ENCODE peak calls at places on chromosomes 16 and 17, in six cellular contexts. V is mesenchymal stem cell, S is IMR-90, X is neuronal stem cell, W is mesendoderm, J is H1. T is an unnamed sample. For H3K4me1, the result is how much of the 10 kb centered on the place peaks cover.

GRCh38 chr16:17369441-17369951 is 101.3 kb downstream of the XYLT1 start:
- DNase-seq in S (no peak), W (no peak), J (no peak), V (no peak), X (no peak), T (no peak)

GRCh38 chr17:28493467-28493866 is 12.7 kb upstream of the FOXN1 start:
- DNase-seq in J (no peak), S (peak), X (no peak), V (peak), W (no peak), T (no peak)

GRCh38 chr17:41176744-41177387 is 1.2 kb downstream of the KRTAP4-2 start:
- DNase-seq in V (no peak), J (no peak), X (no peak), S (no peak), W (no peak), T (no peak)

GRCh38 chr16:82192665-82193064 is 22.6 kb upstream of the MPHOSPH6 start:
- DNase-seq in X (no peak), S (peak), W (no peak), V (peak), J (no peak), T (no peak)

GRCh38 chr16:63596716-63597115 is 1525.1 kb downstream of the CDH11 start:
- DNase-seq in V (no peak), X (no peak), J (no peak), S (no peak), W (no peak), T (no peak)

GRCh38 chr17:82269138-82269881 is 4.2 kb downstream of the CSNK1D start:
- DNase-seq in W (no peak), X (no peak), S (no peak), J (no peak), V (no peak), T (no peak)

GRCh38 chr17:30379303-30380105 is 777 bp downstream of the CPD start:
- DNase-seq in J (no peak), W (peak), S (no peak), X (no peak), V (peak), T (peak)

GRCh38 chr17:15883617-15884111 is 61.3 kb upstream of the ADORA2B start:
- DNase-seq in S (peak), X (no peak), W (no peak), V (peak), J (no peak), T (no peak)

DNA sequence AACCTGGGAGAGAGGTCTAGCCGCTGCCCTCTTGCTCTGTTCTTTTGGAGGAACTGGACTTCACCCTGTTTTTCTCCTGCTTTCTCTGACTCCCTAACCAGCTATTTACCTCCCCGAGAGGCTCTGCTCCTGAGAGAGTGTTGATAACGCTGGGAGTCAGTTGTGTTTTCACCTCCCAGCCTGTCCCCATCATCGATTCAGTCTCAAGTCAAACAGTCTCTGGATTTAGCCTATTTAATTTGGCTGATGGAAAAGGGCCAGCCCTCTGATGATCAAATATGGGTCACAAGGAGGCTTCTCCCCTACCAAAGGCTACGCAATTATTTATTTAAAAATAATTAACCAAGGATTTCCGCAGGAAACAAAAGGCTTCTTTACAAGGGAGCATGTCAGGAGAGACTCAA is 31.8 kb downstream of the HNF1B start:
- DNase-seq in S (no peak), J (no peak), V (no peak), X (no peak), W (no peak), T (no peak)
- H3K4me1 ChIP-seq in S (under half), J (under half), V (under half), X (under half), W (under half), T (under half)

DNA sequence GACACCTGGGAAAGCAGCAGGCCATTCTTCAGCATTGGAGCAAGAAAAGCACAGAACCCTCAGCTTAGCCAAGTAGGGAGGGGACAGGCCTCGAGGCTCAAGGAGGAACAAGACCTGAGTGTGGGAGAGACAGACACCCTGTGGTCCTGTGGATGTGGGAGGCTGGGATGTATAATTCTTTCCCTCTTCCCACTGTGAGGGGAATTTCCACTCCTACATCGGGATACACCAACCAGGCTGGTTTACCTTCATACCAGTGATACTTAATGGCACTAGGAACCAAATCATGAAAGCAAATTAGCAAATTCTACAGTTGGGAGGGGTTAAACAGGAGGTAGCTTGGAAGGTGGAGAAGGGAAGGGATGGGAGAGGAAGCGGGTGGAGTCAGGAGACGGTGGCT is 41.7 kb downstream of the LYRM1 start:
- DNase-seq in X (no peak), J (no peak), V (no peak), S (no peak), W (no peak), T (no peak)
- H2BK15ac ChIP-seq in X (no peak), J (no peak), V (no peak), S (no peak), W (no peak), T (no peak)

GRCh38 chr16:29987371-29988085 is 7.9 kb downstream of the HIRIP3 start:
- DNase-seq in X (no peak), J (no peak), V (no peak), W (no peak), S (no peak), T (no peak)
- H3K4me1 ChIP-seq in X (under half), J (under half), V (under half), W (under half), S (under half), T (under half)

GRCh38 chr17:57637668-57638010 is 107.5 kb downstream of the CCDC182 start:
- DNase-seq in X (no peak), J (no peak), W (no peak), V (no peak), S (no peak), T (no peak)
- H2BK15ac ChIP-seq in X (no peak), J (no peak), W (no peak), V (no peak), S (no peak), T (no peak)

GRCh38 chr16:19878760-19879159 is 5.9 kb downstream of the GPRC5B start:
- DNase-seq in X (no peak), V (no peak), W (no peak), J (no peak), S (no peak), T (no peak)
- H3K4me1 ChIP-seq in X (under half), V (under half), W (under half), J (under half), S (under half), T (under half)

GRCh38 chr16:75603241-75603640 is 19.8 kb downstream of the ADAT1 start:
- DNase-seq in J (no peak), V (no peak), X (no peak), W (no peak), S (no peak), T (no peak)
- H2BK15ac ChIP-seq in J (no peak), V (no peak), X (no peak), W (no peak), S (no peak), T (no peak)

DNA sequence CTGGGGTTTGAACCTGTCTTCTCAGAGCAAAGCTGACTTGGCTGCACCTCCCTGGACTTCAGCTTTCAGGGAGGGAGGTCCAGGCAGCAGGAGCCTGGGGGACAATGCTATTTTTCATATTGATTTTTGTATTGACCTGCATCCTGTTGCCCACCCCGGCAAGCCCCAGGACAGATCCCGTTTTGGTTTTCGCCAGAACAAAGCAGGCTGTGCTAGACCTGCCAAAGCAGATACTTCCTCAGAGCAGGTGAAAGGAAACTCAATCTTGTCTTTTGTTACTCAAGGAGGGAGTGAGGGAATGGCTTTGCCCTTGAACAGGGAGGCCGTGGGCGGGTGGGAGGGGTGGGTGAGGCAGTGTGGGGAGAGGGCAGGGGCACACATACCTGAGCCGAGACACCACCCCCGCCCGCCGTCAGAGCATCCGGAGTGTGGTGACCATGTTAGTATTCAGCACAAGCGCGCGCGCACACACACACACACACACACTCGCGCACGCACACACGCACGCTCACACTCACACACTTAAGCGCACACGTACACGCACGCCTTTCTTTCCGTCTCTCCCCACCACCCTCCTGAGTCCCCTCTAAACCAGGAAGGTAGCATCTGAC is 59.5 kb downstream of the RAI1 start:
- DNase-seq in J (no peak), S (no peak), W (no peak), X (no peak), V (no peak), T (peak)
- H3K4me1 ChIP-seq in J (under half), S (under half), W (under half), X (under half), V (half or more), T (under half)

T was measured in H9.